ENCODE peak calls at places on chromosomes 6 and 20, in nine cellular contexts. W is thyroid gland, D is fibroblast of pulmonary artery, K is GM12865, H is AG10803, P is lower leg skin, I is spleen, L is left ventricle myocardium inferior, F is coronary artery. T is an unnamed sample.

GRCh38 chr20:48880936-48881657 is 40.4 kb upstream of the ARFGEF2 start:
- DNase-seq in L (no peak), D (peak), P (no peak), H (peak), F (no peak), K (no peak), I (no peak), W (no peak), T (peak)

GRCh38 chr6:116268589-116269293 is 11.0 kb downstream of the TSPYL1 start:
- DNase-seq in W (no peak), I (no peak), P (no peak), L (no peak), H (peak), K (peak), D (peak), F (no peak), T (peak)

GRCh38 chr20:64104667-64105451 is 2.5 kb downstream of the NPBWR2 start:
- DNase-seq in I (peak), P (peak), W (no peak), L (peak), H (no peak), D (no peak), K (no peak), F (no peak), T (no peak)

GRCh38 chr6:48109902-48110301 is 1.1 kb downstream of the PTCHD4 start:
- DNase-seq in D (no peak), H (no peak), L (no peak), F (no peak), I (no peak), W (no peak), K (no peak), P (no peak), T (no peak)

GRCh38 chr6:32181148-32181702 is 2.8 kb downstream of the AGER start:
- DNase-seq in D (no peak), H (no peak), F (no peak), K (no peak), L (no peak), W (no peak), I (no peak), P (no peak), T (no peak)

GRCh38 chr6:143962644-143962929 is 45.5 kb downstream of the PLAGL1 start:
- DNase-seq in D (peak), L (no peak), P (no peak), K (no peak), I (no peak), W (no peak), H (peak), F (no peak), T (peak)

GRCh38 chr6:14867807-14868206 is 378.1 kb upstream of the JARID2 start:
- DNase-seq in W (no peak), H (no peak), I (no peak), P (no peak), F (no peak), K (no peak), L (no peak), D (no peak), T (no peak)

GRCh38 chr6:28719275-28719940 is 193.7 kb downstream of the GPX5 start:
- DNase-seq in F (no peak), L (no peak), D (no peak), H (peak), K (peak), I (no peak), W (no peak), P (no peak), T (peak)

GRCh38 chr20:63487116-63487764 is 11.6 kb downstream of the EEF1A2 start:
- DNase-seq in L (no peak), D (no peak), P (no peak), F (no peak), I (no peak), W (no peak), H (no peak), K (no peak), T (no peak)

GRCh38 chr6:132063738-132064137 is 112.6 kb upstream of the CCN2 start:
- DNase-seq in L (no peak), W (no peak), P (no peak), K (no peak), H (peak), F (no peak), D (peak), I (no peak), T (no peak)

GRCh38 chr6:18154507-18155272 is at the start of gene TPMT:
- DNase-seq in P (peak), W (peak), L (no peak), F (peak), K (peak), D (no peak), I (peak), H (no peak), T (no peak)

GRCh38 chr6:130965657-130966056 is 97.4 kb downstream of the EPB41L2 start:
- DNase-seq in I (no peak), P (no peak), D (peak), K (no peak), F (no peak), H (peak), W (no peak), L (no peak), T (peak)

GRCh38 chr20:4081396-4081795 is 66.0 kb upstream of the RNF24 start:
- DNase-seq in D (peak), H (no peak), L (no peak), K (no peak), W (no peak), I (no peak), P (no peak), F (no peak), T (peak)

GRCh38 chr20:58149412-58150091 is 78.9 kb downstream of the ANKRD60 start:
- DNase-seq in K (no peak), P (no peak), L (no peak), I (no peak), W (no peak), F (no peak), H (no peak), D (no peak), T (no peak)

GRCh38 chr20:45909817-45910669 is 1.9 kb downstream of the PLTP start:
- DNase-seq in H (no peak), I (no peak), L (no peak), K (no peak), W (no peak), F (no peak), D (no peak), P (no peak), T (no peak)
- H3K4me3 ChIP-seq in H (no peak), I (peak), L (peak), K (peak), W (no peak), F (peak), D (peak), P (no peak), T (peak)

GRCh38 chr6:52365317-52365716 is 3.4 kb downstream of the PAQR8 start:
- DNase-seq in W (no peak), K (no peak), L (no peak), D (no peak), F (no peak), I (no peak), H (no peak), P (no peak), T (no peak)
- TF ChIP-seq CTCF in W (no peak), K (no peak), L (no peak), D (no peak), F (no peak), I (no peak), H (no peak), P (no peak), T (no peak)

GRCh38 chr6:88165087-88165876 is 865 bp downstream of the CNR1 start:
- DNase-seq in F (no peak), I (no peak), D (no peak), K (no peak), W (no peak), P (no peak), L (no peak), H (no peak), T (no peak)
- H3K4me3 ChIP-seq in F (peak), I (peak), D (peak), K (peak), W (peak), P (peak), L (peak), H (peak), T (peak)

DNA sequence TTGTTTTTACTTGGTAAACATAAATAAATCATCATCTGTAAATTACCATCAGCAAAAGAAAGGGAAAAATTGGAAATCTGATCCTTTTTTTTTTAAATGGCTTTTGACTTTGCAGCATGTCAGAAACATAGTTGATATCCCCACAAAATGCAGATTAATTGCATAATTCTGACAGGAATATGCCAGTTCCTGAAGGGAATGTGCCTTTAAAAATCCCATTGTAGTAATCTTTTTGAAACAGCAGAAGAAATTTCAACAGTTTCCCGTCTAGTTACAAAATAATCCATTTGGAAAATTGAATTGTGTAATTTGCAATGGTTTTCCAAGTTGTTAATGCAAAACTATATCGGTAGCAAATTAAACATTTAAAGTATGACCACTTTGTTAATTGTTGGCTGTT is 95.2 kb downstream of the DOK5 start:
- DNase-seq in H (no peak), F (no peak), I (no peak), L (no peak), W (no peak), P (no peak), D (peak), K (no peak), T (no peak)
- TF ChIP-seq CTCF in H (no peak), F (no peak), I (no peak), L (no peak), W (no peak), P (no peak), D (no peak), K (no peak), T (no peak)

GRCh38 chr6:33201935-33202334 is 1.3 kb downstream of the SLC39A7 start:
- DNase-seq in F (peak), W (no peak), H (no peak), P (no peak), I (no peak), L (no peak), D (no peak), K (no peak), T (no peak)
- H3K4me3 ChIP-seq in F (peak), W (no peak), H (peak), P (no peak), I (peak), L (peak), D (peak), K (peak), T (peak)

T was measured in fibroblast of villous mesenchyme.